ENCODE peak calls at places on chromosomes 3 and 15, in six cellular contexts. J is cardiac muscle cell; M is AG09319; O is stimulated activated CD8-positive, alpha-beta memory T cell treated with anti-CD3 and anti-CD28 coated beads, Interleukin-15, amount 100 ng/mL, for 24 hours; T is PC-3; L is omental fat pad. C is an unnamed sample.

GRCh38 chr3:107752202-107752990 is 229.6 kb downstream of the BBX start:
- DNase-seq in J (peak), M (no peak), O (no peak), T (peak), L (no peak), C (no peak)

GRCh38 chr15:101169457-101170071 is 82.3 kb downstream of the CHSY1 start:
- DNase-seq in J (peak), M (no peak), O (no peak), T (peak), L (no peak), C (no peak)

GRCh38 chr15:69146724-69147435 is 13.6 kb upstream of the GLCE start:
- DNase-seq in J (no peak), M (no peak), O (no peak), T (no peak), L (no peak), C (no peak)

GRCh38 chr15:98138910-98139309 is 178.4 kb downstream of the ARRDC4 start:
- DNase-seq in J (no peak), M (no peak), O (no peak), T (no peak), L (no peak), C (no peak)

GRCh38 chr15:68152342-68152741 is 52.8 kb downstream of the CALML4 start:
- DNase-seq in J (no peak), M (no peak), O (no peak), T (no peak), L (no peak), C (no peak)

GRCh38 chr3:158395421-158395820 is 175.6 kb upstream of the MLF1 start:
- DNase-seq in J (peak), M (no peak), O (no peak), T (no peak), L (no peak), C (no peak)

GRCh38 chr3:54628888-54629368 is 298.9 kb downstream of the LRTM1 start:
- DNase-seq in J (no peak), M (no peak), O (no peak), T (peak), L (no peak), C (no peak)

GRCh38 chr3:151962891-151963290 is 89.4 kb downstream of the SUCNR1 start:
- DNase-seq in J (no peak), M (no peak), O (no peak), T (no peak), L (no peak), C (no peak)

GRCh38 chr15:85542488-85542887 is 162.1 kb downstream of the AKAP13 start:
- DNase-seq in J (no peak), M (no peak), O (no peak), T (no peak), L (no peak), C (no peak)

GRCh38 chr3:87987952-87988351 is 70.9 kb downstream of the CGGBP1 start:
- DNase-seq in J (no peak), M (no peak), O (no peak), T (no peak), L (no peak), C (no peak)

GRCh38 chr3:154872089-154872488 is 208.0 kb upstream of the MME start:
- DNase-seq in J (no peak), M (no peak), O (no peak), T (no peak), L (no peak), C (no peak)

GRCh38 chr15:67998599-67999122 is 55.5 kb upstream of the PIAS1 start:
- DNase-seq in J (peak), M (no peak), O (no peak), T (peak), L (no peak), C (no peak)

GRCh38 chr3:178823140-178823539 is 248.5 kb downstream of the ZMAT3 start:
- DNase-seq in J (no peak), M (no peak), O (no peak), T (no peak), L (no peak), C (no peak)

GRCh38 chr15:65082303-65082958 is 5.9 kb downstream of the KBTBD13 start:
- DNase-seq in J (no peak), M (no peak), O (no peak), T (peak), L (no peak), C (no peak)

GRCh38 chr3:108036984-108037741 is 53.7 kb downstream of the CD47 start:
- DNase-seq in J (no peak), M (peak), O (no peak), T (peak), L (no peak), C (no peak)

GRCh38 chr3:31186041-31186440 is 291.6 kb upstream of the GADL1 start:
- DNase-seq in J (no peak), M (no peak), O (no peak), T (no peak), L (no peak), C (no peak)

GRCh38 chr15:48250640-48251076 is 44.6 kb downstream of the SLC12A1 start:
- DNase-seq in J (peak), M (peak), O (no peak), T (peak), L (no peak), C (peak)

GRCh38 chr3:123803521-123803920 is 80.6 kb downstream of the MYLK start:
- DNase-seq in J (no peak), M (no peak), O (no peak), T (no peak), L (no peak), C (no peak)

GRCh38 chr15:36024066-36024465 is 478.1 kb upstream of the DPH6 start:
- DNase-seq in J (peak), M (no peak), O (no peak), T (no peak), L (no peak), C (no peak)

GRCh38 chr15:67512933-67513714 is 7.8 kb upstream of the C15orf61 start:
- DNase-seq in J (no peak), M (no peak), O (no peak), T (no peak), L (no peak), C (no peak)

GRCh38 chr15:50262533-50262932 is 3.0 kb downstream of the HDC start:
- DNase-seq in J (no peak), M (no peak), O (no peak), T (no peak), L (no peak), C (no peak)

GRCh38 chr3:42591811-42592210 is 1.2 kb downstream of the SS18L2 start:
- DNase-seq in J (no peak), M (no peak), O (no peak), T (peak), L (no peak), C (no peak)

GRCh38 chr3:23664459-23664858 is 141.3 kb upstream of the UBE2E1 start:
- DNase-seq in J (no peak), M (no peak), O (no peak), T (peak), L (no peak), C (no peak)

GRCh38 chr15:22979699-22980188 is 424 bp downstream of the CYFIP1 start:
- DNase-seq in J (peak), M (no peak), O (no peak), T (peak), L (no peak), C (no peak)

GRCh38 chr3:29279830-29280229 is 1.0 kb upstream of the RBMS3 start:
- DNase-seq in J (peak), M (no peak), O (no peak), T (no peak), L (no peak), C (no peak)

GRCh38 chr3:41317718-41318117 is 118.4 kb downstream of the CTNNB1 start:
- DNase-seq in J (peak), M (no peak), O (no peak), T (peak), L (no peak), C (no peak)

GRCh38 chr3:41202834-41203345 is 3.6 kb downstream of the CTNNB1 start:
- DNase-seq in J (peak), M (no peak), O (no peak), T (peak), L (no peak), C (no peak)

GRCh38 chr3:180828723-180829408 is 83.6 kb upstream of the FXR1 start:
- DNase-seq in J (no peak), M (no peak), O (no peak), T (no peak), L (no peak), C (no peak)

GRCh38 chr3:186529204-186529999 is 14.8 kb downstream of the CRYGS start:
- DNase-seq in J (no peak), M (no peak), O (no peak), T (peak), L (no peak), C (no peak)

GRCh38 chr15:65211157-65211982 is at the start of gene CILP:
- DNase-seq in J (peak), M (no peak), O (no peak), T (no peak), L (no peak), C (no peak)